ENCODE peak calls at places on chromosomes 7 and 10, in four cellular contexts. L is SJSA1, M is cardiac fibroblast, F is mammary epithelial cell. R is an unnamed sample.

GRCh38 chr7:113412410-113412809 is 294.1 kb upstream of the SMIM30 start:
- DNase-seq in F (no peak), M (no peak), L (no peak), R (no peak)

GRCh38 chr7:3138992-3139391 is 95.3 kb upstream of the CARD11 start:
- DNase-seq in L (no peak), F (no peak), M (peak), R (no peak)

GRCh38 chr10:111835562-111835961 is 348.0 kb downstream of the GPAM start:
- DNase-seq in M (peak), L (no peak), F (no peak), R (peak)

GRCh38 chr10:117860823-117861222 is 185.9 kb downstream of the RAB11FIP2 start:
- DNase-seq in F (no peak), M (peak), L (no peak), R (peak)

GRCh38 chr10:131034451-131034850 is 277.1 kb downstream of the TCERG1L start:
- DNase-seq in F (no peak), L (no peak), M (no peak), R (no peak)

GRCh38 chr7:137948845-137949330 is 53.0 kb downstream of the CREB3L2 start:
- DNase-seq in M (no peak), L (no peak), F (no peak), R (no peak)

GRCh38 chr7:2710256-2710655 is 22.3 kb downstream of the AMZ1 start:
- DNase-seq in F (no peak), M (no peak), L (no peak), R (no peak)

GRCh38 chr10:119412244-119412750 is 130.2 kb downstream of the RGS10 start:
- DNase-seq in F (no peak), L (no peak), M (peak), R (no peak)

GRCh38 chr7:4042402-4042801 is 639.7 kb upstream of the FOXK1 start:
- DNase-seq in M (no peak), F (no peak), L (no peak), R (no peak)

GRCh38 chr7:116494472-116494871 is 5.1 kb upstream of the CAV2 start:
- DNase-seq in L (no peak), F (no peak), M (no peak), R (no peak)

GRCh38 chr10:7635431-7636125 is 31.2 kb downstream of the ITIH5 start:
- DNase-seq in F (no peak), L (no peak), M (no peak), R (no peak)
- H3K4me3 ChIP-seq in F (no peak), L (no peak), M (no peak), R (no peak)

GRCh38 chr7:130887182-130888016 is 153.4 kb upstream of the KLF14 start:
- DNase-seq in F (peak), L (peak), M (peak), R (peak)

GRCh38 chr7:130890176-130891020 is 156.4 kb upstream of the KLF14 start:
- DNase-seq in M (peak), F (no peak), L (no peak), R (no peak)

GRCh38 chr7:130888017-130888371 is 154.0 kb upstream of the KLF14 start:
- DNase-seq in L (no peak), F (no peak), M (peak), R (no peak)

GRCh38 chr7:130886438-130887135 is 152.6 kb upstream of the KLF14 start:
- DNase-seq in F (no peak), M (peak), L (no peak), R (no peak)

GRCh38 chr7:130888468-130888867 is 154.5 kb upstream of the KLF14 start:
- DNase-seq in F (no peak), L (no peak), M (no peak), R (no peak)
- H3K4me3 ChIP-seq in F (no peak), L (no peak), M (no peak), R (no peak)

DNA sequence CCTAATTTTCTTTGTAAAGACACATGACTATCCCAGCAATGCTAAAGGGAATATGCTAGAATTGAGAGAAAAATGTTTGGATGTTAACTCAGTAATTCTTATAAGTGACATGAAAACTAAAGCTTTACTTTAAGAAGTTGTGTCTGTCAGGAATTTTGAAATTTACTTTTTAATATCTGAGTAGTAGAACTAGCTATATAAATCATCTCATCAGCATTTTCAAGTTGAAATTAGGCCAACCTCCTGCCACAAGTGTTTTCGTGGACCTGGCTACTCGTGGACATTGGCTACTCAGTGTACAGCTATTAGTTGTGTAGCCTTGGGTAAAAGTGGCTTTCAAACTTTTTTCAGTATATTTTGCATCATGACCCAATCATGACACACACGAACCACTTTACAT is 70.5 kb downstream of the ADD3 start:
- DNase-seq in F (no peak), M (no peak), L (no peak), R (no peak)
- H3K4me3 ChIP-seq in F (no peak), M (no peak), L (no peak), R (no peak)

GRCh38 chr10:107650939-107651338 is 486.4 kb upstream of the SORCS1 start:
- DNase-seq in M (no peak), L (no peak), F (no peak), R (no peak)

GRCh38 chr10:107649249-107649648 is 484.7 kb upstream of the SORCS1 start:
- DNase-seq in L (no peak), F (no peak), M (no peak), R (no peak)

GRCh38 chr10:107656932-107657331 is 492.4 kb upstream of the SORCS1 start:
- DNase-seq in L (no peak), M (no peak), F (no peak), R (no peak)

GRCh38 chr10:107653832-107654287 is 489.4 kb upstream of the SORCS1 start:
- DNase-seq in F (peak), L (peak), M (peak), R (peak)
- H3K4me3 ChIP-seq in F (peak), L (peak), M (peak), R (peak)

GRCh38 chr10:10730644-10731043 is 287.0 kb upstream of the CELF2 start:
- DNase-seq in M (no peak), L (no peak), F (no peak), R (no peak)

GRCh38 chr10:10726101-10726500 is 291.6 kb upstream of the CELF2 start:
- DNase-seq in M (no peak), F (no peak), L (no peak), R (no peak)

GRCh38 chr10:10727812-10728211 is 289.9 kb upstream of the CELF2 start:
- DNase-seq in F (no peak), M (no peak), L (no peak), R (peak)

GRCh38 chr10:10722422-10722821 is 295.2 kb upstream of the CELF2 start:
- DNase-seq in M (no peak), F (no peak), L (no peak), R (no peak)

GRCh38 chr10:10725196-10725595 is 292.5 kb upstream of the CELF2 start:
- DNase-seq in M (no peak), F (no peak), L (no peak), R (no peak)
- H3K4me3 ChIP-seq in M (no peak), F (no peak), L (no peak), R (no peak)

GRCh38 chr10:132562916-132563456 is 25.4 kb downstream of the INPP5A start:
- DNase-seq in F (no peak), L (no peak), M (no peak), R (no peak)
- H3K4me3 ChIP-seq in F (no peak), L (no peak), M (no peak), R (no peak)

DNA sequence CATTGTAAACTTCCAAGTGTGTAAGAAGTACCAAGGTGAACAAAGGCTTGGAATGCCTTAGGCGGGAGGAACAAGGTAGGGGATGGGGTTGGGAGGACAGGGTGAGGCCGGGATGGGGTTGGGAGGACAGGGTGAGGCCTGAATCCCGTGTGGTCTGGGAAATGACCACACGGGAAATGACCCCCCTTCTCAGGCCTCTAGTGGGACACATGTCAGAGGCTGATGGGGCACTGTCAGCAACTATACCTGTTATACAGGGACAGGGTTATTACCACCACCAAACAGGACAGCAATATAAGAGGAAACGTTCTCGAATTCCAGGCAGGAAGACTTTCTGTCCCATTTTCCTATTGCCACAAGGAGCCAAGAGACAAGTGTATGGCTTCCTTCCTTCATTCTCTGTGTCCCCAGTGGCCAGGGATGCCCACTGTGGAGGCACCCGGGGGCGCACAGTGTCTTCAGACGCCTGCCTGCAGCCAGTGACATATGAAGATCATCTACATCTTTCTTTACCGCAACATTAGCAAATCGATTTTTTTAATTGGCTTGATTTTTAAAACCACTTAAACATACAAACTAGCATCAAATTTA is 1.3 kb downstream of the MKI67 start:
- DNase-seq in L (peak), M (no peak), F (peak), R (no peak)
- H3K4me3 ChIP-seq in L (peak), M (peak), F (peak), R (peak)

R was measured in epithelial cell of esophagus.